ENCODE peak calls at places on chromosomes 4 and X, in seven cellular contexts. N is upper lobe of right lung, F is IMR-90, P is pancreas, Y is AG04450, E is neuronal stem cell, H is kidney. I is an unnamed sample.

GRCh38 chr4:81343046-81343445 is 128.0 kb upstream of the PRKG2 start:
- DNase-seq in P (no peak), H (no peak), Y (no peak), F (no peak), N (no peak), E (no peak), I (no peak)

GRCh38 chrX:30971761-30972603 is 82.9 kb upstream of the TAB3 start:
- DNase-seq in F (peak; percentile 45), P (no peak), N (no peak), E (peak; percentile 9), Y (peak; percentile 16), H (no peak), I (no peak)

GRCh38 chrX:49209434-49210251 is 9.7 kb upstream of the SYP start:
- DNase-seq in Y (no peak), P (no peak), H (no peak), F (no peak), E (no peak), N (no peak), I (no peak)

GRCh38 chrX:11137543-11138139 is 26.5 kb downstream of the HCCS start:
- DNase-seq in P (no peak), Y (peak; percentile 6), N (no peak), E (no peak), H (no peak), F (peak; percentile 52), I (no peak)

GRCh38 chr4:147829401-147830101 is 97.7 kb downstream of the ARHGAP10 start:
- DNase-seq in F (peak; percentile 59), N (no peak), Y (no peak), P (no peak), H (no peak), E (no peak), I (peak; percentile 31)

GRCh38 chr4:113335771-113336170 is 286.3 kb downstream of the ANK2 start:
- DNase-seq in P (no peak), H (no peak), N (no peak), E (no peak), F (no peak), Y (no peak), I (no peak)

GRCh38 chrX:150203249-150203647 is 159.9 kb upstream of the MAMLD1 start:
- DNase-seq in Y (no peak), P (no peak), F (no peak), E (no peak), N (no peak), H (no peak), I (no peak)

GRCh38 chr4:44725166-44725565 is 1.2 kb downstream of the GNPDA2 start:
- DNase-seq in P (no peak), N (no peak), F (peak; percentile 5), E (no peak), H (no peak), Y (no peak), I (no peak)

GRCh38 chr4:55397024-55397520 is 1.3 kb downstream of the TMEM165 start:
- DNase-seq in E (no peak), N (no peak), H (no peak), P (no peak), Y (no peak), F (no peak), I (peak; percentile 24)

GRCh38 chrX:71953946-71954345 is 43.3 kb downstream of the NHSL2 start:
- DNase-seq in E (no peak), H (no peak), F (no peak), Y (no peak), P (no peak), N (no peak), I (no peak)

GRCh38 chr4:26032142-26032541 is 118.1 kb downstream of the SMIM20 start:
- DNase-seq in N (no peak), P (no peak), Y (peak; percentile 39), H (no peak), F (peak; percentile 88), E (no peak), I (no peak)

GRCh38 chrX:107154787-107155620 is 36.4 kb upstream of the RBM41 start:
- DNase-seq in P (no peak), Y (no peak), E (no peak), N (no peak), H (no peak), F (peak; percentile 9), I (no peak)

GRCh38 chrX:53494427-53494826 is 60.3 kb upstream of the HSD17B10 start:
- DNase-seq in F (peak; percentile 29), N (no peak), P (no peak), Y (no peak), E (no peak), H (no peak), I (no peak)

GRCh38 chr4:39631700-39632079 is 7.0 kb downstream of the SMIM14 start:
- DNase-seq in Y (no peak), N (no peak), F (no peak), P (no peak), E (no peak), H (no peak), I (no peak)

GRCh38 chrX:39196192-39197102 is 395.2 kb downstream of the MID1IP1 start:
- DNase-seq in P (no peak), E (no peak), Y (no peak), N (no peak), F (peak; percentile 2), H (no peak), I (no peak)

GRCh38 chrX:45824471-45824870 is 623.8 kb upstream of the DIPK2B start:
- DNase-seq in F (peak; percentile 96), P (no peak), E (no peak), Y (peak; percentile 81), H (no peak), N (no peak), I (no peak)

GRCh38 chr4:152849350-152849749 is 69.6 kb downstream of the ARFIP1 start:
- DNase-seq in F (no peak), N (no peak), H (no peak), Y (no peak), P (no peak), E (no peak), I (no peak)

GRCh38 chr4:70666369-70666768 is at the start of gene JCHAIN:
- DNase-seq in P (no peak), F (peak; percentile 43), N (no peak), H (no peak), Y (no peak), E (no peak), I (no peak)

GRCh38 chr4:87835192-87835591 is 2.4 kb downstream of the MEPE start:
- DNase-seq in Y (no peak), F (no peak), P (no peak), E (no peak), N (no peak), H (no peak), I (no peak)

GRCh38 chr4:113411496-113411938 is 350.0 kb downstream of the CAMK2D start:
- DNase-seq in E (no peak), N (no peak), Y (peak; percentile 87), F (peak; percentile 97), H (no peak), P (no peak), I (peak; percentile 23)

GRCh38 chrX:12791253-12792228 is at the start of gene PRPS2:
- DNase-seq in E (peak; percentile 48), P (peak; percentile 85), Y (no peak), N (peak; percentile 83), F (peak; percentile 18), H (peak; percentile 88), I (peak; percentile 61)

GRCh38 chr4:177155454-177155853 is 154.2 kb upstream of the NEIL3 start:
- DNase-seq in E (no peak), P (no peak), H (no peak), N (no peak), Y (no peak), F (no peak), I (no peak)

GRCh38 chr4:27429260-27429970 is 568.8 kb downstream of the STIM2 start:
- DNase-seq in E (no peak), N (no peak), Y (no peak), H (no peak), F (no peak), P (no peak), I (peak; percentile 33)

GRCh38 chrX:51802917-51803688 is 59.9 kb downstream of the GSPT2 start:
- DNase-seq in N (peak; percentile 63), Y (peak; percentile 11), F (peak; percentile 67), E (peak; percentile 12), H (no peak), P (no peak), I (peak; percentile 23)

DNA sequence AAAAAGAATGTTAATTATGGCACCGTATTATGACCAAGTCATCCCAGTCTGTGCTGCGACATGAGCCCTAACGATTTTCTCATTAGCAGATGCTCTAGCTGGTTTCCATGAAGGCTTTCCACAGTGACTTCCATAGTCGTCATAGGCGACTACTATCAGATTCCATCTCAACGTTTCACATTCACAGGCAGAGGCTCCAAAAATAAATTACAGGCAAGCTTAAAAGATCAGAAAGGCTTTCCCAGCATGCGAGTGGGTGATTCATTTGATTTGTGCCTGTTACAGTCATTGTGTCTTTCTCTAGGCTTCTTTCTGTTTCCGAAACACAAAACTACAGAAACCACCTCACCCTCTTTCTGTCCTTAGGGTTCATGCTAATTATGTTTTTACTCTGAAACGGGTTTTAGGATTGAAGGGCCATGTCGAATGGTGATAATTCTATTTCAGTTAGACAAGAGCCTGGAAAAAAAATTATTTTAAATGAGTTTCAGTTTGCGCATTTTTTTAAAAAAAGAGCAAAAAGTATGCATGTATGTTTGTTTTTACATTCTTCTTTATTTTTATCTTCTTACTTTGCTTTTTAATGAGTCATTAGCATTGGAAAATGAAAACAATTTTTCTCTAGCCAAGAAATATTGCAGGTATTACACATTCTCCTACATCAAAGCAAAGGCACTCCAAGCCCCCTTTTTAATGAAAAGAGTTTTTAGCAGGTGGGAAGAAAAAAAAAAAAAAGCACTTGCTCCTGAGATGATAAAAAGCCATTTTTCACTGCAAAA is 43.4 kb downstream of the PALLD start:
- DNase-seq in E (no peak), H (no peak), N (no peak), P (no peak), Y (peak; percentile 48), F (peak; percentile 86), I (no peak)
- H3K9me3 ChIP-seq in E (no peaks in the 10 kb centered on the region), H (no peaks in the 10 kb centered on the region), N (no peaks in the 10 kb centered on the region), P (no peaks in the 10 kb centered on the region), Y (no peaks in the 10 kb centered on the region), F (no peaks in the 10 kb centered on the region), I (no peaks in the 10 kb centered on the region)

GRCh38 chr4:172691552-172691951 is 477.1 kb upstream of the GALNT7 start:
- DNase-seq in P (no peak), F (no peak), N (no peak), E (no peak), H (no peak), Y (no peak), I (no peak)
- H3K9me3 ChIP-seq in P (no peaks in the 10 kb centered on the region), F (peaks cover 3% of the 10 kb centered on the region), N (peaks cover 5% of the 10 kb centered on the region), E (peaks cover 9% of the 10 kb centered on the region), H (peaks cover 4% of the 10 kb centered on the region), Y (peaks cover 3% of the 10 kb centered on the region), I (peaks cover 19% of the 10 kb centered on the region)

GRCh38 chrX:124208675-124209074 is 123.8 kb upstream of the TEX13D start:
- DNase-seq in H (no peak), Y (no peak), F (no peak), P (no peak), N (no peak), E (no peak), I (no peak)

GRCh38 chrX:124203311-124203710 is 129.1 kb upstream of the TEX13D start:
- DNase-seq in N (no peak), F (no peak), H (no peak), P (no peak), E (no peak), Y (no peak), I (no peak)
- H3K9me3 ChIP-seq in N (no peaks in the 10 kb centered on the region), F (no peaks in the 10 kb centered on the region), H (no peaks in the 10 kb centered on the region), P (no peaks in the 10 kb centered on the region), E (peaks cover 6% of the 10 kb centered on the region), Y (no peaks in the 10 kb centered on the region), I (no peaks in the 10 kb centered on the region)

DNA sequence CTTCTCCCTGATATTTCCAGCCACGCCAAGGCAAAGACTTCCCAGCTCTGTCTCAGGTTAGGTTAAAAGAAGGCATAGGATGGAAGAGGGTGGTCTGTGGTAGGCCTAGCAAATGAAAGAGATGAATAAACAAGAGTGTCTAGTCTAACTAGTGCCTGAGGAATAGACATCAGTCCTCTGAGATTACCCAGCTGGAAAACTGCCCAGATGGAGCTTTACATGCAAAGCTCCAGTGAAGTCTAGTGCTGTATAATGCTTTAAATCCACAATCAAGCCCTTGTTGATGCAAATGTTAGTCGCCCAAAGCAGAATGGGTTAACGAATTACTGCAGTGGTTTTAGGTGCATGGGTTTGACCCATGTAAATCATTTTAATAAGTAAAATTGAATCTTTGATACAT is 24.8 kb upstream of the GUCY1B1 start:
- DNase-seq in Y (no peak), F (peak; percentile 61), H (no peak), E (no peak), P (no peak), N (no peak), I (no peak)
- H3K9me3 ChIP-seq in Y (no peaks in the 10 kb centered on the region), F (no peaks in the 10 kb centered on the region), H (no peaks in the 10 kb centered on the region), E (no peaks in the 10 kb centered on the region), P (no peaks in the 10 kb centered on the region), N (no peaks in the 10 kb centered on the region), I (no peaks in the 10 kb centered on the region)

I was measured in heart right ventricle.